ENCODE peak calls at places on chromosomes 16 and 17, in four cellular contexts. G is stimulated activated CD4-positive, alpha-beta T cell treated with anti-CD3 and anti-CD28 coated beads, TNF-alpha, amount 100 ng/mL, for 48 hours; H is activated effector memory CD4-positive, alpha-beta T cell treated with anti-CD3 and anti-CD28 coated beads, Interleukin-2, amount 50 U/mL, for 16 hours; V is AG08395. L is an unnamed sample.

GRCh38 chr16:1691276-1691675 is 13.2 kb downstream of the JPT2 start:
- DNase-seq in G (no peak), H (no peak), V (peak; percentile 30), L (no peak)

GRCh38 chr16:89507834-89508590 is at the start of gene SPG7:
- DNase-seq in G (peak; percentile 78), H (peak; percentile 96), V (peak; percentile 98), L (peak; percentile 90)

GRCh38 chr16:11967195-11967911 is 2.3 kb downstream of the TNFRSF17 start:
- DNase-seq in G (no peak), H (no peak), V (no peak), L (no peak)

GRCh38 chr17:37802712-37803416 is 58.0 kb upstream of the HNF1B start:
- DNase-seq in G (no peak), H (no peak), V (peak; percentile 89), L (no peak)

GRCh38 chr17:43927101-43927935 is 15.0 kb downstream of the PPY start:
- DNase-seq in G (no peak), H (peak; percentile 62), V (no peak), L (no peak)

GRCh38 chr17:75970011-75970523 is 8.9 kb downstream of the ACOX1 start:
- DNase-seq in G (no peak), H (no peak), V (peak; percentile 32), L (no peak)

GRCh38 chr17:49779730-49780220 is 8.7 kb upstream of the KAT7 start:
- DNase-seq in G (no peak), H (no peak), V (peak; percentile 87), L (no peak)

GRCh38 chr17:31834448-31834847 is 24.6 kb downstream of the COPRS start:
- DNase-seq in G (no peak), H (no peak), V (no peak), L (no peak)

GRCh38 chr17:49316889-49317288 is 45.2 kb downstream of the ZNF652 start:
- DNase-seq in G (no peak), H (no peak), V (no peak), L (no peak)

GRCh38 chr17:19448341-19449268 is 37.6 kb downstream of the RNF112 start:
- DNase-seq in G (no peak), H (no peak), V (peak; percentile 90), L (peak; percentile 86)

GRCh38 chr17:34750004-34750403 is 170.6 kb downstream of the TMEM132E start:
- DNase-seq in G (no peak), H (no peak), V (no peak), L (peak; percentile 6)

GRCh38 chr16:74730049-74730683 is 29.5 kb upstream of the MLKL start:
- DNase-seq in G (no peak), H (no peak), V (no peak), L (no peak)

GRCh38 chr17:49397586-49397985 is 17.1 kb downstream of the PHB1 start:
- DNase-seq in G (no peak), H (peak; percentile 48), V (no peak), L (no peak)

GRCh38 chr17:50191070-50192045 is 10.1 kb downstream of the COL1A1 start:
- DNase-seq in G (no peak), H (no peak), V (no peak), L (no peak)

GRCh38 chr16:20023190-20023589 is 50.5 kb downstream of the GPR139 start:
- DNase-seq in G (no peak), H (no peak), V (no peak), L (no peak)

GRCh38 chr16:56206951-56207350 is 15.7 kb downstream of the GNAO1 start:
- DNase-seq in G (no peak), H (no peak), V (no peak), L (no peak)

GRCh38 chr16:11835309-11835708 is 16.0 kb downstream of the RSL1D1 start:
- DNase-seq in G (no peak), H (peak; percentile 45), V (no peak), L (no peak)

GRCh38 chr16:86421995-86422394 is 88.3 kb upstream of the FOXF1 start:
- DNase-seq in G (no peak), H (no peak), V (no peak), L (no peak)

GRCh38 chr17:41773190-41773588 is 13.3 kb downstream of the JUP start:
- DNase-seq in G (no peak), H (no peak), V (peak; percentile 86), L (peak; percentile 86)

GRCh38 chr16:2967211-2967631 is 1.9 kb upstream of the PAQR4 start:
- DNase-seq in G (no peak), H (no peak), V (no peak), L (no peak)

GRCh38 chr17:22310717-22311686 is 618.7 kb downstream of the KCNJ18 start:
- DNase-seq in G (no peak), H (no peak), V (no peak), L (no peak)

GRCh38 chr17:50129946-50130777 is at the start of gene SAMD14:
- DNase-seq in G (no peak), H (peak; percentile 82), V (peak; percentile 73), L (no peak)

GRCh38 chr17:16814439-16814838 is 124.4 kb downstream of the CCDC144A start:
- DNase-seq in G (no peak), H (no peak), V (no peak), L (no peak)